ENCODE peak calls at places on chromosomes 11 and 22, in ten cellular contexts. One of them, this sample, is unnamed. For H3K9me3 and H3K36me3, the result is how much of the 10 kb centered on the place peaks cover.

GRCh38 chr22:32144875-32145274 is 14.2 kb downstream of the C22orf42 start:
- DNase-seq in neuronal stem cell: no peak
- DNase-seq in CD4-positive, alpha-beta memory T cell: no peak
- DNase-seq in heart right ventricle: no peak
- DNase-seq in GM23248: no peak
- DNase-seq in gastrocnemius medialis: no peak
- DNase-seq in adrenal gland: no peak
- DNase-seq in mammary epithelial cell: no peak
- DNase-seq in endodermal cell: no peak
- DNase-seq in CD8-positive, alpha-beta memory T cell: no peak
- DNase-seq in this sample: no peak

GRCh38 chr11:85109141-85109540 is 518.0 kb downstream of the DLG2 start:
- DNase-seq in neuronal stem cell: no peak
- DNase-seq in CD4-positive, alpha-beta memory T cell: no peak
- DNase-seq in heart right ventricle: no peak
- DNase-seq in GM23248: no peak
- DNase-seq in gastrocnemius medialis: no peak
- DNase-seq in adrenal gland: no peak
- DNase-seq in mammary epithelial cell: no peak
- DNase-seq in endodermal cell: no peak
- DNase-seq in CD8-positive, alpha-beta memory T cell: no peak
- DNase-seq in this sample: no peak

GRCh38 chr11:66112041-66112491 is 42.0 kb downstream of the PACS1 start:
- DNase-seq in neuronal stem cell: no peak
- DNase-seq in CD4-positive, alpha-beta memory T cell: no peak
- DNase-seq in heart right ventricle: no peak
- DNase-seq in GM23248: no peak
- DNase-seq in gastrocnemius medialis: no peak
- DNase-seq in adrenal gland: no peak
- DNase-seq in mammary epithelial cell: no peak
- DNase-seq in endodermal cell: peak
- DNase-seq in CD8-positive, alpha-beta memory T cell: no peak
- DNase-seq in this sample: peak

GRCh38 chr11:67119577-67120391 is 721 bp downstream of the KDM2A start:
- DNase-seq in neuronal stem cell: peak
- DNase-seq in CD4-positive, alpha-beta memory T cell: peak
- DNase-seq in heart right ventricle: peak
- DNase-seq in GM23248: peak
- DNase-seq in gastrocnemius medialis: no peak
- DNase-seq in adrenal gland: peak
- DNase-seq in mammary epithelial cell: peak
- DNase-seq in endodermal cell: peak
- DNase-seq in CD8-positive, alpha-beta memory T cell: peak
- DNase-seq in this sample: peak

GRCh38 chr11:19367051-19367709 is 126.4 kb upstream of the E2F8 start:
- DNase-seq in neuronal stem cell: no peak
- DNase-seq in CD4-positive, alpha-beta memory T cell: no peak
- DNase-seq in heart right ventricle: no peak
- DNase-seq in GM23248: peak
- DNase-seq in gastrocnemius medialis: peak
- DNase-seq in adrenal gland: no peak
- DNase-seq in mammary epithelial cell: no peak
- DNase-seq in endodermal cell: no peak
- DNase-seq in CD8-positive, alpha-beta memory T cell: no peak
- DNase-seq in this sample: no peak

GRCh38 chr11:130413383-130414106 is 14.9 kb downstream of the ADAMTS8 start:
- DNase-seq in neuronal stem cell: no peak
- DNase-seq in CD4-positive, alpha-beta memory T cell: no peak
- DNase-seq in heart right ventricle: no peak
- DNase-seq in GM23248: peak
- DNase-seq in gastrocnemius medialis: no peak
- DNase-seq in adrenal gland: no peak
- DNase-seq in mammary epithelial cell: peak
- DNase-seq in endodermal cell: no peak
- DNase-seq in CD8-positive, alpha-beta memory T cell: no peak
- DNase-seq in this sample: no peak

GRCh38 chr11:108620958-108621772 is 27.6 kb upstream of the EXPH5 start:
- DNase-seq in neuronal stem cell: no peak
- DNase-seq in CD4-positive, alpha-beta memory T cell: no peak
- DNase-seq in heart right ventricle: no peak
- DNase-seq in GM23248: peak
- DNase-seq in gastrocnemius medialis: no peak
- DNase-seq in adrenal gland: no peak
- DNase-seq in mammary epithelial cell: peak
- DNase-seq in endodermal cell: no peak
- DNase-seq in CD8-positive, alpha-beta memory T cell: no peak
- DNase-seq in this sample: peak

GRCh38 chr11:113971506-113972195 is 3.3 kb upstream of the HTR3A start:
- DNase-seq in neuronal stem cell: no peak
- DNase-seq in CD4-positive, alpha-beta memory T cell: no peak
- DNase-seq in heart right ventricle: no peak
- DNase-seq in GM23248: no peak
- DNase-seq in gastrocnemius medialis: no peak
- DNase-seq in adrenal gland: no peak
- DNase-seq in mammary epithelial cell: no peak
- DNase-seq in endodermal cell: no peak
- DNase-seq in CD8-positive, alpha-beta memory T cell: no peak
- DNase-seq in this sample: no peak

GRCh38 chr11:129644326-129644725 is 171.3 kb upstream of the TMEM45B start:
- DNase-seq in neuronal stem cell: no peak
- DNase-seq in CD4-positive, alpha-beta memory T cell: no peak
- DNase-seq in heart right ventricle: no peak
- DNase-seq in GM23248: no peak
- DNase-seq in gastrocnemius medialis: no peak
- DNase-seq in adrenal gland: no peak
- DNase-seq in mammary epithelial cell: peak
- DNase-seq in endodermal cell: no peak
- DNase-seq in CD8-positive, alpha-beta memory T cell: no peak
- DNase-seq in this sample: no peak

GRCh38 chr11:77213029-77213579 is 85.1 kb downstream of the MYO7A start:
- DNase-seq in neuronal stem cell: no peak
- DNase-seq in CD4-positive, alpha-beta memory T cell: no peak
- DNase-seq in heart right ventricle: no peak
- DNase-seq in GM23248: no peak
- DNase-seq in gastrocnemius medialis: no peak
- DNase-seq in adrenal gland: no peak
- DNase-seq in mammary epithelial cell: no peak
- DNase-seq in endodermal cell: no peak
- DNase-seq in CD8-positive, alpha-beta memory T cell: no peak
- DNase-seq in this sample: no peak

GRCh38 chr11:12285106-12285505 is 92.3 kb upstream of the PARVA start:
- DNase-seq in neuronal stem cell: no peak
- DNase-seq in CD4-positive, alpha-beta memory T cell: no peak
- DNase-seq in heart right ventricle: no peak
- DNase-seq in GM23248: peak
- DNase-seq in gastrocnemius medialis: no peak
- DNase-seq in adrenal gland: no peak
- DNase-seq in mammary epithelial cell: peak
- DNase-seq in endodermal cell: no peak
- DNase-seq in CD8-positive, alpha-beta memory T cell: no peak
- DNase-seq in this sample: peak

GRCh38 chr11:74318241-74318932 is 6.9 kb upstream of the P4HA3 start:
- DNase-seq in neuronal stem cell: no peak
- DNase-seq in CD4-positive, alpha-beta memory T cell: no peak
- DNase-seq in heart right ventricle: no peak
- DNase-seq in GM23248: peak
- DNase-seq in gastrocnemius medialis: no peak
- DNase-seq in adrenal gland: no peak
- DNase-seq in mammary epithelial cell: no peak
- DNase-seq in endodermal cell: no peak
- DNase-seq in CD8-positive, alpha-beta memory T cell: no peak
- DNase-seq in this sample: no peak

GRCh38 chr11:94129505-94130335 is 1.1 kb downstream of the PANX1 start:
- DNase-seq in neuronal stem cell: no peak
- DNase-seq in CD4-positive, alpha-beta memory T cell: peak
- DNase-seq in heart right ventricle: peak
- DNase-seq in GM23248: peak
- DNase-seq in gastrocnemius medialis: no peak
- DNase-seq in adrenal gland: no peak
- DNase-seq in mammary epithelial cell: no peak
- DNase-seq in endodermal cell: peak
- DNase-seq in CD8-positive, alpha-beta memory T cell: peak
- DNase-seq in this sample: no peak

GRCh38 chr11:110331626-110332025 is 35.2 kb upstream of the RDX start:
- DNase-seq in neuronal stem cell: no peak
- DNase-seq in CD4-positive, alpha-beta memory T cell: no peak
- DNase-seq in heart right ventricle: no peak
- DNase-seq in GM23248: no peak
- DNase-seq in gastrocnemius medialis: no peak
- DNase-seq in adrenal gland: no peak
- DNase-seq in mammary epithelial cell: no peak
- DNase-seq in endodermal cell: no peak
- DNase-seq in CD8-positive, alpha-beta memory T cell: no peak
- DNase-seq in this sample: no peak
- H3K9me3 ChIP-seq in neuronal stem cell: under half
- H3K9me3 ChIP-seq in CD4-positive, alpha-beta memory T cell: under half
- H3K9me3 ChIP-seq in heart right ventricle: under half
- H3K9me3 ChIP-seq in GM23248: under half
- H3K9me3 ChIP-seq in gastrocnemius medialis: under half
- H3K9me3 ChIP-seq in adrenal gland: under half
- H3K9me3 ChIP-seq in mammary epithelial cell: under half
- H3K9me3 ChIP-seq in endodermal cell: under half
- H3K9me3 ChIP-seq in CD8-positive, alpha-beta memory T cell: under half
- H3K9me3 ChIP-seq in this sample: under half

DNA sequence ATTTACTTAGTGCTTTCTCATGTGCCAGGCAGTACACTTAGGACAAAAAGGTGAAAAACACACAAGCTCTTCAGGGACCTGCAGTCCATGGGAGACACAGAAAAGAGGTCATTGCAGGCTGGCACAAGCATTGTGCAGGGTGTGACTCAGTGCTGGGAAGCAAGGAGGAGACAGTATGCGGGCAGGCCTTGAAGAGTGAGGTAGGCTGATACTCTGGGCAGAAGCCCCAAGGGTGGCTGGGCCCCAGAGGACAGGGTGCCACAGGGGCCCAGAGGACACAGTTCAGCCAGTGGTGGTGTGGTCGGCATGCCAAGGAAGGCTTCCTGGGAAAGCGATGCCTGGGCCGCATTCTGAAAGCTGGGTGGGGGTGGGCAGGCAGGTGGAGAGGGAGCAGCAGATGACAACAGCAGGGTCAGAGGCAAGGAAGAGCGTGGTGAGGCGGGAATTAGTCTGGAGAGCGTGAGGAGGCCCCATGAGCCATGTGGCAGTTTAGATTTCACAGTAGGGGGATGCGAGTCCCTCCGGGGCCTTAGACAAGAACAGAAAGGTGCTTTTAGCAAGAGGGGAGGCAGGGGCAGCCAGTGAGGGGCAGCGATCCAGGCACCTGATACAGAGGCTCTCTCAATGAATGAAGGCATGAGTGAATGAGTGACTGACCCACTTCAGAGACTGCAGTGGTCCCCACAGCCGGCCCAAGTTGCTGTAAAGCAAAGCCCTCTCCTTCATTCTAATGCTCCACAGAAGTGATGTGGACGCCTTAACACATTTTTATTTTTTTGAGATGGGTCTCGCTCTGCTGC is 6.8 kb downstream of the C11orf24 start:
- DNase-seq in neuronal stem cell: no peak
- DNase-seq in CD4-positive, alpha-beta memory T cell: no peak
- DNase-seq in heart right ventricle: no peak
- DNase-seq in GM23248: no peak
- DNase-seq in gastrocnemius medialis: no peak
- DNase-seq in adrenal gland: no peak
- DNase-seq in mammary epithelial cell: no peak
- DNase-seq in endodermal cell: no peak
- DNase-seq in CD8-positive, alpha-beta memory T cell: no peak
- DNase-seq in this sample: no peak
- H3K36me3 ChIP-seq in neuronal stem cell: half or more
- H3K36me3 ChIP-seq in CD4-positive, alpha-beta memory T cell: under half
- H3K36me3 ChIP-seq in heart right ventricle: half or more
- H3K36me3 ChIP-seq in GM23248: under half
- H3K36me3 ChIP-seq in gastrocnemius medialis: under half
- H3K36me3 ChIP-seq in adrenal gland: under half
- H3K36me3 ChIP-seq in mammary epithelial cell: under half
- H3K36me3 ChIP-seq in endodermal cell: half or more
- H3K36me3 ChIP-seq in CD8-positive, alpha-beta memory T cell: under half
- H3K36me3 ChIP-seq in this sample: under half

DNA sequence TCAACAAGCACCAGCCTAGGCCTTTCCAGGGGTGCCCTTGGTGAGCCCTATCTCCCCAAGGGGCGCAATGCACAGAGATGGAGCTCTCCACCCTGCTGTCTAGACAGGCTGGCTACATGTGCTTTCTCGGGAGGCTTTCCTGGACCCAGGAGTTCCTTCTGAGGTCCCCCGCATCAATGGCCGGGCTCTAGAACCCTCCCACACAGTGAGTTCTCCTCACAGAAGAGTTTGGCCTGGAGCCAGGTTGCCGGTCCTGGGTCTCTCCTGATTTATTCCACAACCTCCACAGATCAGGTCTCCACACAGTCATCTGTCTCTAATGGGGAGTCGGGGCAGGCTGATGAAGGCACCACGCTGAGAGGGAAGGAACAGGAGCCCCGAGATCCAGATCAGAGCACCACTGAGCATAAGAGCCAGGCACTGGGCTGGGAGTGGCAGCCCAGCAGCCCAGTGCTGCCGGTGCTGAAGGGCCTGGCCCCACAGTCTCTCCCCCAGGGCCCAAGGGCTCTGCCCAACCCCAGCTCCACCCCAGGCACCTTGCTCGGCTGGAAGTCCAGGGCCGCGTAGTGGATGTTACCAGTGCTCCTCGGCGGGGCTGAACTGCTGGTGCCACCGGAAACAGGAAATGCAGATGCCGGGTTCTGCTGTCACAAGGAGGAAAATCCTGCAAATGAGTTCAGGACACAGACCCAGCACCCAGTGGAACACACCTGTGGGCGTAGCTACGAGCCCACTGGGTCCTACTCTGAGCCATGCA is 44.7 kb downstream of the GAB4 start:
- DNase-seq in neuronal stem cell: no peak
- DNase-seq in CD4-positive, alpha-beta memory T cell: no peak
- DNase-seq in heart right ventricle: no peak
- DNase-seq in GM23248: no peak
- DNase-seq in gastrocnemius medialis: no peak
- DNase-seq in adrenal gland: no peak
- DNase-seq in mammary epithelial cell: no peak
- DNase-seq in endodermal cell: no peak
- DNase-seq in CD8-positive, alpha-beta memory T cell: no peak
- DNase-seq in this sample: no peak
- H3K9me3 ChIP-seq in neuronal stem cell: under half
- H3K9me3 ChIP-seq in CD4-positive, alpha-beta memory T cell: under half
- H3K9me3 ChIP-seq in heart right ventricle: under half
- H3K9me3 ChIP-seq in GM23248: under half
- H3K9me3 ChIP-seq in gastrocnemius medialis: under half
- H3K9me3 ChIP-seq in adrenal gland: under half
- H3K9me3 ChIP-seq in mammary epithelial cell: under half
- H3K9me3 ChIP-seq in endodermal cell: under half
- H3K9me3 ChIP-seq in CD8-positive, alpha-beta memory T cell: under half
- H3K9me3 ChIP-seq in this sample: under half

DNA sequence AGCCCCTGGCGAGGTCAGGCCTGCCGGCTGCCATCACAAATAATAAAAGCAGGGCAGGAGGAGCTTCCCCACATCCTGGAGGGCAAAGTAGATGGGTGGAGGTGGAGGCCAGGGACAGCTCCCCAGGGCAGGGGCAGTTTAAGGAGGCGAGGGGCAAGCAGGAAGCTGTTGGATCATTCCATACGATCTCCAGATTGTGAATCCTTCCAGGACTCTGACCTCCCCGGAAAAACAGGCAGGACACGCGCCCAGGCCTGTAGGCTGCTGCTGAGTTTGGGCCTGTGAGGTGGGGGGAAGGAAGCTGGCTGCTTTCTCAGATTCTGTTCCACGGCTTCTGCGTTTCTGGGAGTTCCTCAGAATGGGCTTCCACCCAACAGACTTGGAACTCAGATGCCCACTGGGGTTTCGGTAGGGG is 39.1 kb downstream of the SBF1 start:
- DNase-seq in neuronal stem cell: no peak
- DNase-seq in CD4-positive, alpha-beta memory T cell: no peak
- DNase-seq in heart right ventricle: no peak
- DNase-seq in GM23248: no peak
- DNase-seq in gastrocnemius medialis: no peak
- DNase-seq in adrenal gland: no peak
- DNase-seq in mammary epithelial cell: peak
- DNase-seq in endodermal cell: no peak
- DNase-seq in CD8-positive, alpha-beta memory T cell: no peak
- DNase-seq in this sample: no peak
- H3K36me3 ChIP-seq in neuronal stem cell: half or more
- H3K36me3 ChIP-seq in CD4-positive, alpha-beta memory T cell: under half
- H3K36me3 ChIP-seq in heart right ventricle: half or more
- H3K36me3 ChIP-seq in GM23248: under half
- H3K36me3 ChIP-seq in gastrocnemius medialis: under half
- H3K36me3 ChIP-seq in adrenal gland: under half
- H3K36me3 ChIP-seq in mammary epithelial cell: under half
- H3K36me3 ChIP-seq in endodermal cell: under half
- H3K36me3 ChIP-seq in CD8-positive, alpha-beta memory T cell: under half
- H3K36me3 ChIP-seq in this sample: under half

This sample was measured in cardiac muscle cell.